ENCODE peak calls at places on chromosomes 11 and 22, in nine cellular contexts. One of them, this sample, is unnamed. For H3K27me3, the result is how much of the 10 kb centered on the place peaks cover.

GRCh38 chr11:19259487-19260345 is 19.0 kb upstream of the E2F8 start:
- DNase-seq in CD8-positive, alpha-beta T cell: peak
- DNase-seq in upper lobe of right lung: peak
- DNase-seq in lower lobe of right lung: peak
- DNase-seq in stomach: peak
- DNase-seq in pancreas: peak
- DNase-seq in body of pancreas: peak
- DNase-seq in kidney epithelial cell: no peak
- DNase-seq in fibroblast of lung: peak
- DNase-seq in this sample: peak

GRCh38 chr11:85961930-85962363 is 106.8 kb downstream of the CCDC83 start:
- DNase-seq in pancreas: no peak
- DNase-seq in CD8-positive, alpha-beta T cell: no peak
- DNase-seq in stomach: no peak
- DNase-seq in lower lobe of right lung: no peak
- DNase-seq in body of pancreas: no peak
- DNase-seq in kidney epithelial cell: peak
- DNase-seq in fibroblast of lung: peak
- DNase-seq in upper lobe of right lung: no peak
- DNase-seq in this sample: no peak

GRCh38 chr11:47724041-47724729 is 9.0 kb upstream of the AGBL2 start:
- DNase-seq in upper lobe of right lung: no peak
- DNase-seq in stomach: no peak
- DNase-seq in pancreas: peak
- DNase-seq in CD8-positive, alpha-beta T cell: no peak
- DNase-seq in fibroblast of lung: peak
- DNase-seq in kidney epithelial cell: peak
- DNase-seq in lower lobe of right lung: no peak
- DNase-seq in body of pancreas: peak
- DNase-seq in this sample: peak

GRCh38 chr11:62124186-62125113 is 639 bp downstream of the INCENP start:
- DNase-seq in pancreas: no peak
- DNase-seq in stomach: no peak
- DNase-seq in lower lobe of right lung: no peak
- DNase-seq in upper lobe of right lung: no peak
- DNase-seq in CD8-positive, alpha-beta T cell: no peak
- DNase-seq in fibroblast of lung: peak
- DNase-seq in kidney epithelial cell: no peak
- DNase-seq in body of pancreas: peak
- DNase-seq in this sample: no peak

GRCh38 chr11:72629266-72629665 is 45.0 kb downstream of the PDE2A start:
- DNase-seq in upper lobe of right lung: no peak
- DNase-seq in body of pancreas: no peak
- DNase-seq in pancreas: no peak
- DNase-seq in CD8-positive, alpha-beta T cell: no peak
- DNase-seq in kidney epithelial cell: no peak
- DNase-seq in fibroblast of lung: no peak
- DNase-seq in lower lobe of right lung: no peak
- DNase-seq in stomach: no peak
- DNase-seq in this sample: no peak

GRCh38 chr22:50008151-50009040 is 4.2 kb downstream of the IL17REL start:
- DNase-seq in fibroblast of lung: no peak
- DNase-seq in body of pancreas: no peak
- DNase-seq in stomach: no peak
- DNase-seq in kidney epithelial cell: no peak
- DNase-seq in lower lobe of right lung: peak
- DNase-seq in upper lobe of right lung: peak
- DNase-seq in pancreas: no peak
- DNase-seq in CD8-positive, alpha-beta T cell: no peak
- DNase-seq in this sample: no peak

GRCh38 chr11:56642339-56642738 is at the start of gene OR5AP2:
- DNase-seq in body of pancreas: no peak
- DNase-seq in lower lobe of right lung: no peak
- DNase-seq in upper lobe of right lung: no peak
- DNase-seq in CD8-positive, alpha-beta T cell: no peak
- DNase-seq in fibroblast of lung: no peak
- DNase-seq in stomach: no peak
- DNase-seq in pancreas: no peak
- DNase-seq in kidney epithelial cell: no peak
- DNase-seq in this sample: no peak

GRCh38 chr11:2214527-2215229 is 43.1 kb upstream of the TH start:
- DNase-seq in lower lobe of right lung: peak
- DNase-seq in kidney epithelial cell: no peak
- DNase-seq in pancreas: no peak
- DNase-seq in fibroblast of lung: no peak
- DNase-seq in body of pancreas: no peak
- DNase-seq in CD8-positive, alpha-beta T cell: no peak
- DNase-seq in stomach: no peak
- DNase-seq in upper lobe of right lung: peak
- DNase-seq in this sample: no peak

GRCh38 chr11:64284962-64285884 is at the start of gene GPR137:
- DNase-seq in pancreas: peak
- DNase-seq in lower lobe of right lung: peak
- DNase-seq in upper lobe of right lung: peak
- DNase-seq in fibroblast of lung: peak
- DNase-seq in stomach: peak
- DNase-seq in body of pancreas: peak
- DNase-seq in CD8-positive, alpha-beta T cell: peak
- DNase-seq in kidney epithelial cell: no peak
- DNase-seq in this sample: no peak

GRCh38 chr11:103367650-103368049 is 258.4 kb downstream of the DYNC2H1 start:
- DNase-seq in lower lobe of right lung: no peak
- DNase-seq in CD8-positive, alpha-beta T cell: no peak
- DNase-seq in kidney epithelial cell: no peak
- DNase-seq in upper lobe of right lung: no peak
- DNase-seq in stomach: no peak
- DNase-seq in pancreas: no peak
- DNase-seq in body of pancreas: no peak
- DNase-seq in fibroblast of lung: peak
- DNase-seq in this sample: no peak

GRCh38 chr11:409600-410471 is 5.0 kb downstream of the SIGIRR start:
- DNase-seq in body of pancreas: no peak
- DNase-seq in CD8-positive, alpha-beta T cell: no peak
- DNase-seq in fibroblast of lung: no peak
- DNase-seq in stomach: no peak
- DNase-seq in lower lobe of right lung: peak
- DNase-seq in kidney epithelial cell: no peak
- DNase-seq in upper lobe of right lung: no peak
- DNase-seq in pancreas: no peak
- DNase-seq in this sample: no peak

GRCh38 chr22:30876221-30876751 is 92.3 kb downstream of the MORC2 start:
- DNase-seq in lower lobe of right lung: peak
- DNase-seq in body of pancreas: no peak
- DNase-seq in fibroblast of lung: no peak
- DNase-seq in stomach: no peak
- DNase-seq in upper lobe of right lung: peak
- DNase-seq in pancreas: no peak
- DNase-seq in kidney epithelial cell: no peak
- DNase-seq in CD8-positive, alpha-beta T cell: no peak
- DNase-seq in this sample: no peak

GRCh38 chr11:85835729-85836128 is 19.5 kb upstream of the CCDC83 start:
- DNase-seq in kidney epithelial cell: no peak
- DNase-seq in stomach: no peak
- DNase-seq in CD8-positive, alpha-beta T cell: no peak
- DNase-seq in fibroblast of lung: no peak
- DNase-seq in pancreas: no peak
- DNase-seq in upper lobe of right lung: no peak
- DNase-seq in lower lobe of right lung: no peak
- DNase-seq in body of pancreas: no peak
- DNase-seq in this sample: no peak

GRCh38 chr11:76577199-76577920 is 93.2 kb downstream of the LRRC32 start:
- DNase-seq in kidney epithelial cell: peak
- DNase-seq in upper lobe of right lung: peak
- DNase-seq in pancreas: no peak
- DNase-seq in fibroblast of lung: peak
- DNase-seq in stomach: no peak
- DNase-seq in body of pancreas: no peak
- DNase-seq in lower lobe of right lung: no peak
- DNase-seq in CD8-positive, alpha-beta T cell: no peak
- DNase-seq in this sample: peak

GRCh38 chr22:25092119-25092518 is 107.5 kb upstream of the CRYBB3 start:
- DNase-seq in kidney epithelial cell: no peak
- DNase-seq in stomach: no peak
- DNase-seq in body of pancreas: no peak
- DNase-seq in lower lobe of right lung: no peak
- DNase-seq in upper lobe of right lung: no peak
- DNase-seq in fibroblast of lung: no peak
- DNase-seq in pancreas: no peak
- DNase-seq in CD8-positive, alpha-beta T cell: no peak
- DNase-seq in this sample: no peak

GRCh38 chr22:49882519-49883293 is 29.1 kb downstream of the ZBED4 start:
- DNase-seq in kidney epithelial cell: no peak
- DNase-seq in stomach: no peak
- DNase-seq in pancreas: no peak
- DNase-seq in fibroblast of lung: peak
- DNase-seq in body of pancreas: peak
- DNase-seq in CD8-positive, alpha-beta T cell: no peak
- DNase-seq in upper lobe of right lung: peak
- DNase-seq in lower lobe of right lung: no peak
- DNase-seq in this sample: no peak

GRCh38 chr11:120801801-120802689 is 221.9 kb upstream of the TBCEL start:
- DNase-seq in pancreas: peak
- DNase-seq in upper lobe of right lung: no peak
- DNase-seq in stomach: peak
- DNase-seq in CD8-positive, alpha-beta T cell: peak
- DNase-seq in fibroblast of lung: peak
- DNase-seq in kidney epithelial cell: no peak
- DNase-seq in body of pancreas: peak
- DNase-seq in lower lobe of right lung: peak
- DNase-seq in this sample: peak

GRCh38 chr11:68654978-68655377 is 29.4 kb upstream of the GAL start:
- DNase-seq in fibroblast of lung: no peak
- DNase-seq in body of pancreas: no peak
- DNase-seq in pancreas: no peak
- DNase-seq in upper lobe of right lung: no peak
- DNase-seq in kidney epithelial cell: no peak
- DNase-seq in CD8-positive, alpha-beta T cell: no peak
- DNase-seq in lower lobe of right lung: no peak
- DNase-seq in stomach: no peak
- DNase-seq in this sample: no peak
- H3K27me3 ChIP-seq in fibroblast of lung: under half
- H3K27me3 ChIP-seq in body of pancreas: under half
- H3K27me3 ChIP-seq in pancreas: under half
- H3K27me3 ChIP-seq in upper lobe of right lung: under half
- H3K27me3 ChIP-seq in kidney epithelial cell: under half
- H3K27me3 ChIP-seq in CD8-positive, alpha-beta T cell: under half
- H3K27me3 ChIP-seq in lower lobe of right lung: under half
- H3K27me3 ChIP-seq in stomach: under half
- H3K27me3 ChIP-seq in this sample: under half

GRCh38 chr22:45488764-45489370 is 13.8 kb upstream of the FBLN1 start:
- DNase-seq in stomach: no peak
- DNase-seq in CD8-positive, alpha-beta T cell: no peak
- DNase-seq in kidney epithelial cell: no peak
- DNase-seq in fibroblast of lung: no peak
- DNase-seq in upper lobe of right lung: no peak
- DNase-seq in pancreas: no peak
- DNase-seq in lower lobe of right lung: no peak
- DNase-seq in body of pancreas: no peak
- DNase-seq in this sample: no peak
- TF ChIP-seq CTCF in stomach: no peak
- TF ChIP-seq CTCF in CD8-positive, alpha-beta T cell: no peak
- TF ChIP-seq CTCF in kidney epithelial cell: no peak
- TF ChIP-seq CTCF in fibroblast of lung: no peak
- TF ChIP-seq CTCF in upper lobe of right lung: no peak
- TF ChIP-seq CTCF in pancreas: no peak
- TF ChIP-seq CTCF in lower lobe of right lung: no peak
- TF ChIP-seq CTCF in body of pancreas: no peak
- TF ChIP-seq CTCF in this sample: no peak

DNA sequence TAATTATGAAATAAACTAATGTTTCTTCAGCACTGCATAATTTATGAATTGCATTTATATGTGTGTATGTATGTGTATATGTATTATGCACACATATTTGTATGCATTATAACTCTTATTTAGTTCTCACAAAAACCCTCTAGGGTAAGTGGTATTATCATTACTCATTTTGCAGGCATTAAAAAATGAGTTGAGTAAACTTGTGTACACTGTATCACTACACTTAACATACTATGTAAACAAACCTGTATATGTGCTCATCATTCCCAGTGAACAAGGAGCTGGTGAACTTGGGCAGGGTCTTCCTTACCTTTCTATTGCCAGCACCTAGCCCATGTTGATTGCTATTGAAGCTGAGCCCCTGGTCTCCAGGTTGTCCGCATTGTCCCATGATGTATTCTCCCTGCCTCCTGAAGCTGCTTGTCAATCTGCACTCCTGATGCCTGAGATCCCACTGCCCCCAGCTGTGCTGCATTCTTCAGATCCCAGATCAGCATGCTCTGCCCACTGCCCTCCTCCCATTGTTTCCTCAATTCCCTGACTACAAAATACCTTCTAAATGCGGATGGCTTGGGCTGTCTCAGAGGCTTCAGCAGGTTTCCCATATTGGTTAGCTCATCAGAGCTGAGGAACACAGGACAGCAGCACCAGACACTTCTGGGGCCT is 267.9 kb upstream of the SESN3 start:
- DNase-seq in CD8-positive, alpha-beta T cell: no peak
- DNase-seq in fibroblast of lung: peak
- DNase-seq in lower lobe of right lung: no peak
- DNase-seq in stomach: no peak
- DNase-seq in body of pancreas: no peak
- DNase-seq in pancreas: no peak
- DNase-seq in upper lobe of right lung: no peak
- DNase-seq in kidney epithelial cell: no peak
- DNase-seq in this sample: no peak
- H3K4me3 ChIP-seq in CD8-positive, alpha-beta T cell: no peak
- H3K4me3 ChIP-seq in fibroblast of lung: no peak
- H3K4me3 ChIP-seq in lower lobe of right lung: no peak
- H3K4me3 ChIP-seq in stomach: no peak
- H3K4me3 ChIP-seq in body of pancreas: no peak
- H3K4me3 ChIP-seq in pancreas: no peak
- H3K4me3 ChIP-seq in upper lobe of right lung: no peak
- H3K4me3 ChIP-seq in kidney epithelial cell: no peak
- H3K4me3 ChIP-seq in this sample: no peak

GRCh38 chr22:19717691-19718254 is 3.5 kb downstream of the SEPTIN5 start:
- DNase-seq in body of pancreas: peak
- DNase-seq in stomach: peak
- DNase-seq in fibroblast of lung: peak
- DNase-seq in kidney epithelial cell: no peak
- DNase-seq in lower lobe of right lung: peak
- DNase-seq in upper lobe of right lung: peak
- DNase-seq in CD8-positive, alpha-beta T cell: peak
- DNase-seq in pancreas: peak
- DNase-seq in this sample: peak

GRCh38 chr22:19720150-19720827 is 3.0 kb upstream of the GP1BB start:
- DNase-seq in lower lobe of right lung: no peak
- DNase-seq in fibroblast of lung: no peak
- DNase-seq in stomach: no peak
- DNase-seq in kidney epithelial cell: no peak
- DNase-seq in CD8-positive, alpha-beta T cell: no peak
- DNase-seq in body of pancreas: no peak
- DNase-seq in upper lobe of right lung: no peak
- DNase-seq in pancreas: no peak
- DNase-seq in this sample: no peak

GRCh38 chr22:19719488-19720021 is 3.8 kb upstream of the GP1BB start:
- DNase-seq in stomach: no peak
- DNase-seq in fibroblast of lung: no peak
- DNase-seq in body of pancreas: no peak
- DNase-seq in kidney epithelial cell: no peak
- DNase-seq in pancreas: no peak
- DNase-seq in CD8-positive, alpha-beta T cell: no peak
- DNase-seq in upper lobe of right lung: no peak
- DNase-seq in lower lobe of right lung: no peak
- DNase-seq in this sample: no peak

GRCh38 chr22:19718255-19719054 is 4.2 kb downstream of the SEPTIN5 start:
- DNase-seq in stomach: no peak
- DNase-seq in CD8-positive, alpha-beta T cell: no peak
- DNase-seq in body of pancreas: no peak
- DNase-seq in lower lobe of right lung: no peak
- DNase-seq in pancreas: no peak
- DNase-seq in fibroblast of lung: no peak
- DNase-seq in upper lobe of right lung: no peak
- DNase-seq in kidney epithelial cell: no peak
- DNase-seq in this sample: no peak

GRCh38 chr22:19719055-19719482 is 4.3 kb upstream of the GP1BB start:
- DNase-seq in body of pancreas: no peak
- DNase-seq in stomach: no peak
- DNase-seq in lower lobe of right lung: no peak
- DNase-seq in fibroblast of lung: no peak
- DNase-seq in kidney epithelial cell: no peak
- DNase-seq in upper lobe of right lung: no peak
- DNase-seq in CD8-positive, alpha-beta T cell: no peak
- DNase-seq in pancreas: no peak
- DNase-seq in this sample: no peak
- H3K27me3 ChIP-seq in body of pancreas: under half
- H3K27me3 ChIP-seq in stomach: half or more
- H3K27me3 ChIP-seq in lower lobe of right lung: half or more
- H3K27me3 ChIP-seq in fibroblast of lung: under half
- H3K27me3 ChIP-seq in kidney epithelial cell: half or more
- H3K27me3 ChIP-seq in upper lobe of right lung: under half
- H3K27me3 ChIP-seq in CD8-positive, alpha-beta T cell: under half
- H3K27me3 ChIP-seq in pancreas: under half
- H3K27me3 ChIP-seq in this sample: under half